ENCODE peak calls at places on chromosome 15, in ten cellular contexts. E is right cardiac atrium, D is MCF 10A, F is RCC 7860, X is activated B cell treated with CpG ODN at 0.5 μM for 24 hours, Z is kidney, H is GM13977, Y is ELF-1, G is T-cell, L is aorta. W is an unnamed sample.
A peak's percentile ranks its signal among the peaks of the same experiment; 100 is the strongest.

GRCh38 chr15:97961067-97961954 is 808 bp downstream of the ARRDC4 start:
- DNase-seq in E (peak; percentile 84), D (peak; percentile 20), F (no peak), X (no peak), Z (peak; percentile 91), H (no peak), Y (peak; percentile 17), G (no peak), L (peak; percentile 86), W (no peak)

GRCh38 chr15:38652998-38653397 is 88.4 kb upstream of the RASGRP1 start:
- DNase-seq in E (no peak), D (no peak), F (no peak), X (no peak), Z (no peak), H (no peak), Y (no peak), G (peak; percentile 78), L (no peak), W (no peak)

GRCh38 chr15:43799209-43799944 is 643 bp downstream of the SERINC4 start:
- DNase-seq in E (peak; percentile 52), D (no peak), F (no peak), X (no peak), Z (no peak), H (peak; percentile 23), Y (no peak), G (no peak), L (no peak), W (no peak)

GRCh38 chr15:87099916-87100315 is 1020.2 kb downstream of the AGBL1 start:
- DNase-seq in E (no peak), D (no peak), F (no peak), X (no peak), Z (no peak), H (no peak), Y (no peak), G (no peak), L (no peak), W (no peak)

GRCh38 chr15:56160966-56161365 is 82.7 kb downstream of the RFX7 start:
- DNase-seq in E (no peak), D (no peak), F (no peak), X (no peak), Z (no peak), H (no peak), Y (no peak), G (no peak), L (no peak), W (no peak)

GRCh38 chr15:25182736-25183445 is 228.1 kb downstream of the SNRPN start:
- DNase-seq in E (peak; percentile 43), D (no peak), F (no peak), X (peak; percentile 4), Z (peak; percentile 48), H (no peak), Y (peak; percentile 4), G (no peak), L (peak; percentile 57), W (no peak)

GRCh38 chr15:55816017-55816416 is 73.1 kb upstream of the PRTG start:
- DNase-seq in E (no peak), D (no peak), F (no peak), X (no peak), Z (no peak), H (no peak), Y (no peak), G (no peak), L (no peak), W (no peak)

GRCh38 chr15:26805470-26805869 is 32.6 kb upstream of the GABRB3 start:
- DNase-seq in E (no peak), D (no peak), F (no peak), X (no peak), Z (no peak), H (no peak), Y (no peak), G (no peak), L (no peak), W (no peak)

GRCh38 chr15:77546870-77547269 is 85.8 kb downstream of the LINGO1 start:
- DNase-seq in E (no peak), D (no peak), F (no peak), X (no peak), Z (no peak), H (no peak), Y (peak; percentile 2), G (no peak), L (peak; percentile 3), W (no peak)

GRCh38 chr15:59315914-59316428 is 56.7 kb downstream of the MYO1E start:
- DNase-seq in E (no peak), D (no peak), F (peak; percentile 64), X (no peak), Z (no peak), H (no peak), Y (no peak), G (no peak), L (no peak), W (peak; percentile 66)

W was measured in HS-27A.